ENCODE peak calls at places on chromosomes 13 and 19, in seven cellular contexts. I is H9; T is T-cell; B is transverse colon; K is NCI-H1092 treated with DMSO at 0.1 percent for 48 hours; E is NCI-H345; V is CD8-positive, alpha-beta memory T cell. W is an unnamed sample.

GRCh38 chr13:47454986-47455385 is 546.1 kb downstream of the SUCLA2 start:
- DNase-seq in B (no peak), I (no peak), T (no peak), V (no peak), K (no peak), E (no peak), W (no peak)

GRCh38 chr13:78487707-78488106 is 115.6 kb downstream of the POU4F1 start:
- DNase-seq in E (no peak), B (no peak), V (no peak), T (no peak), I (no peak), K (no peak), W (no peak)

GRCh38 chr19:39379865-39380399 is 11.0 kb downstream of the PAF1 start:
- DNase-seq in K (no peak), I (no peak), B (no peak), T (no peak), E (no peak), V (no peak), W (no peak)

GRCh38 chr19:54190942-54191670 is at the start of gene TSEN34:
- DNase-seq in T (peak; percentile 84), I (peak; percentile 84), V (peak; percentile 97), E (peak; percentile 81), K (peak; percentile 83), B (peak; percentile 90), W (peak; percentile 91)

GRCh38 chr13:90640976-90641375 is 706.5 kb upstream of the MIR17HG start:
- DNase-seq in T (no peak), K (no peak), V (no peak), E (no peak), B (no peak), I (no peak), W (no peak)

GRCh38 chr13:112208656-112209055 is 141.7 kb downstream of the SOX1 start:
- DNase-seq in V (no peak), E (no peak), T (no peak), I (no peak), B (no peak), K (no peak), W (no peak)

GRCh38 chr13:110525328-110526319 is 35.9 kb downstream of the RAB20 start:
- DNase-seq in V (peak; percentile 49), K (peak; percentile 43), I (no peak), E (peak; percentile 91), T (peak; percentile 17), B (peak; percentile 46), W (peak; percentile 58)

GRCh38 chr19:35397064-35397463 is 26.2 kb downstream of the GPR42 start:
- DNase-seq in T (no peak), V (no peak), E (no peak), K (no peak), B (no peak), I (no peak), W (no peak)

GRCh38 chr19:48746738-48747575 is at the start of gene IZUMO1:
- DNase-seq in T (peak; percentile 39), B (peak; percentile 57), K (no peak), V (peak; percentile 48), E (no peak), I (peak; percentile 94), W (peak; percentile 50)